ENCODE peak calls at places on chromosomes 11 and 22, in nine cellular contexts. One of them, this sample, is unnamed.

GRCh38 chr11:66450610-66451009 is 12.0 kb upstream of the MRPL11 start:
- DNase-seq in BJ: no peak
- DNase-seq in lung: no peak
- DNase-seq in uterus: no peak
- DNase-seq in IMR-90: no peak
- DNase-seq in right atrium auricular region: no peak
- DNase-seq in RWPE1: no peak
- DNase-seq in GM10248: no peak
- DNase-seq in fibroblast of villous mesenchyme: no peak
- DNase-seq in this sample: no peak

GRCh38 chr22:46942816-46943783 is 180.7 kb downstream of the TBC1D22A start:
- DNase-seq in uterus: peak; percentile 35
- DNase-seq in GM10248: no peak
- DNase-seq in right atrium auricular region: peak; percentile 70
- DNase-seq in lung: peak; percentile 44
- DNase-seq in BJ: no peak
- DNase-seq in fibroblast of villous mesenchyme: no peak
- DNase-seq in RWPE1: no peak
- DNase-seq in IMR-90: no peak
- DNase-seq in this sample: no peak

GRCh38 chr11:12048936-12049790 is 40.7 kb upstream of the DKK3 start:
- DNase-seq in lung: no peak
- DNase-seq in GM10248: no peak
- DNase-seq in RWPE1: no peak
- DNase-seq in uterus: no peak
- DNase-seq in IMR-90: peak; percentile 42
- DNase-seq in BJ: no peak
- DNase-seq in right atrium auricular region: no peak
- DNase-seq in fibroblast of villous mesenchyme: peak; percentile 74
- DNase-seq in this sample: no peak

GRCh38 chr11:126383301-126384052 is 28.0 kb downstream of the ST3GAL4 start:
- DNase-seq in right atrium auricular region: no peak
- DNase-seq in RWPE1: no peak
- DNase-seq in BJ: no peak
- DNase-seq in uterus: peak; percentile 7
- DNase-seq in fibroblast of villous mesenchyme: no peak
- DNase-seq in GM10248: no peak
- DNase-seq in IMR-90: no peak
- DNase-seq in lung: no peak
- DNase-seq in this sample: no peak

GRCh38 chr11:34997872-34998548 is 81.6 kb downstream of the PDHX start:
- DNase-seq in fibroblast of villous mesenchyme: peak; percentile 50
- DNase-seq in BJ: no peak
- DNase-seq in lung: no peak
- DNase-seq in uterus: no peak
- DNase-seq in GM10248: peak; percentile 13
- DNase-seq in RWPE1: peak; percentile 44
- DNase-seq in right atrium auricular region: no peak
- DNase-seq in IMR-90: peak; percentile 58
- DNase-seq in this sample: no peak

GRCh38 chr11:61966673-61967176 is 709 bp downstream of the FTH1 start:
- DNase-seq in IMR-90: no peak
- DNase-seq in lung: no peak
- DNase-seq in GM10248: no peak
- DNase-seq in fibroblast of villous mesenchyme: peak; percentile 36
- DNase-seq in right atrium auricular region: no peak
- DNase-seq in uterus: no peak
- DNase-seq in BJ: no peak
- DNase-seq in RWPE1: no peak
- DNase-seq in this sample: no peak

GRCh38 chr11:46162700-46163099 is 41.4 kb upstream of the PHF21A start:
- DNase-seq in uterus: no peak
- DNase-seq in fibroblast of villous mesenchyme: no peak
- DNase-seq in lung: no peak
- DNase-seq in right atrium auricular region: no peak
- DNase-seq in RWPE1: no peak
- DNase-seq in IMR-90: no peak
- DNase-seq in GM10248: no peak
- DNase-seq in BJ: no peak
- DNase-seq in this sample: no peak

GRCh38 chr22:46262449-46263207 is 515 bp downstream of the PKDREJ start:
- DNase-seq in GM10248: no peak
- DNase-seq in fibroblast of villous mesenchyme: peak; percentile 52
- DNase-seq in uterus: peak; percentile 48
- DNase-seq in BJ: no peak
- DNase-seq in right atrium auricular region: peak; percentile 78
- DNase-seq in RWPE1: no peak
- DNase-seq in IMR-90: peak; percentile 35
- DNase-seq in lung: peak; percentile 74
- DNase-seq in this sample: no peak

GRCh38 chr22:42279425-42280020 is 9.1 kb upstream of the TCF20 start:
- DNase-seq in IMR-90: no peak
- DNase-seq in right atrium auricular region: no peak
- DNase-seq in GM10248: no peak
- DNase-seq in RWPE1: no peak
- DNase-seq in lung: no peak
- DNase-seq in uterus: no peak
- DNase-seq in BJ: no peak
- DNase-seq in fibroblast of villous mesenchyme: no peak
- DNase-seq in this sample: no peak

GRCh38 chr22:44538071-44538470 is 40.0 kb upstream of the RTL6 start:
- DNase-seq in BJ: no peak
- DNase-seq in right atrium auricular region: no peak
- DNase-seq in GM10248: no peak
- DNase-seq in IMR-90: peak; percentile 43
- DNase-seq in lung: no peak
- DNase-seq in fibroblast of villous mesenchyme: peak; percentile 47
- DNase-seq in uterus: no peak
- DNase-seq in RWPE1: peak; percentile 8
- DNase-seq in this sample: no peak

GRCh38 chr11:1832181-1832988 is 2.4 kb upstream of the SYT8 start:
- DNase-seq in right atrium auricular region: no peak
- DNase-seq in RWPE1: no peak
- DNase-seq in GM10248: peak; percentile 87
- DNase-seq in BJ: no peak
- DNase-seq in uterus: peak; percentile 55
- DNase-seq in lung: no peak
- DNase-seq in fibroblast of villous mesenchyme: peak; percentile 4
- DNase-seq in IMR-90: no peak
- DNase-seq in this sample: peak; percentile 82

GRCh38 chr11:118657238-118657637 is 22.2 kb downstream of the TREH start:
- DNase-seq in BJ: no peak
- DNase-seq in IMR-90: no peak
- DNase-seq in lung: no peak
- DNase-seq in uterus: no peak
- DNase-seq in right atrium auricular region: no peak
- DNase-seq in RWPE1: no peak
- DNase-seq in fibroblast of villous mesenchyme: no peak
- DNase-seq in GM10248: no peak
- DNase-seq in this sample: no peak

GRCh38 chr11:118659314-118659939 is 20.0 kb downstream of the TREH start:
- DNase-seq in fibroblast of villous mesenchyme: peak; percentile 84
- DNase-seq in GM10248: peak; percentile 94
- DNase-seq in IMR-90: peak; percentile 71
- DNase-seq in lung: peak; percentile 90
- DNase-seq in RWPE1: peak; percentile 87
- DNase-seq in right atrium auricular region: peak; percentile 94
- DNase-seq in BJ: no peak
- DNase-seq in uterus: peak; percentile 95
- DNase-seq in this sample: peak; percentile 93

GRCh38 chr11:118657709-118658108 is 21.7 kb downstream of the TREH start:
- DNase-seq in right atrium auricular region: no peak
- DNase-seq in uterus: no peak
- DNase-seq in BJ: no peak
- DNase-seq in fibroblast of villous mesenchyme: no peak
- DNase-seq in lung: no peak
- DNase-seq in IMR-90: no peak
- DNase-seq in GM10248: no peak
- DNase-seq in RWPE1: no peak
- DNase-seq in this sample: no peak

GRCh38 chr11:118659956-118660645 is 19.3 kb downstream of the TREH start:
- DNase-seq in fibroblast of villous mesenchyme: no peak
- DNase-seq in right atrium auricular region: no peak
- DNase-seq in RWPE1: no peak
- DNase-seq in BJ: no peak
- DNase-seq in uterus: no peak
- DNase-seq in lung: no peak
- DNase-seq in IMR-90: no peak
- DNase-seq in GM10248: no peak
- DNase-seq in this sample: no peak

GRCh38 chr11:118658372-118659313 is 20.8 kb downstream of the TREH start:
- DNase-seq in GM10248: no peak
- DNase-seq in right atrium auricular region: no peak
- DNase-seq in RWPE1: peak; percentile 38
- DNase-seq in lung: no peak
- DNase-seq in fibroblast of villous mesenchyme: no peak
- DNase-seq in BJ: no peak
- DNase-seq in uterus: peak; percentile 41
- DNase-seq in IMR-90: no peak
- DNase-seq in this sample: peak; percentile 19
- TF ChIP-seq CTCF in GM10248: no peak
- TF ChIP-seq CTCF in right atrium auricular region: no peak
- TF ChIP-seq CTCF in RWPE1: no peak
- TF ChIP-seq CTCF in lung: no peak
- TF ChIP-seq CTCF in fibroblast of villous mesenchyme: peak; percentile 14
- TF ChIP-seq CTCF in BJ: peak; percentile 32
- TF ChIP-seq CTCF in uterus: no peak
- TF ChIP-seq CTCF in IMR-90: peak; percentile 11
- TF ChIP-seq CTCF in this sample: no peak

GRCh38 chr11:432501-433100 is 9.2 kb downstream of the ANO9 start:
- DNase-seq in lung: no peak
- DNase-seq in BJ: no peak
- DNase-seq in GM10248: no peak
- DNase-seq in fibroblast of villous mesenchyme: no peak
- DNase-seq in RWPE1: no peak
- DNase-seq in uterus: no peak
- DNase-seq in IMR-90: no peak
- DNase-seq in right atrium auricular region: no peak
- DNase-seq in this sample: no peak
- TF ChIP-seq CTCF in lung: no peak
- TF ChIP-seq CTCF in BJ: no peak
- TF ChIP-seq CTCF in GM10248: no peak
- TF ChIP-seq CTCF in fibroblast of villous mesenchyme: no peak
- TF ChIP-seq CTCF in RWPE1: no peak
- TF ChIP-seq CTCF in uterus: no peak
- TF ChIP-seq CTCF in IMR-90: no peak
- TF ChIP-seq CTCF in right atrium auricular region: no peak
- TF ChIP-seq CTCF in this sample: no peak

GRCh38 chr11:124896821-124897391 is 759 bp downstream of the ROBO4 start:
- DNase-seq in fibroblast of villous mesenchyme: no peak
- DNase-seq in BJ: no peak
- DNase-seq in RWPE1: no peak
- DNase-seq in GM10248: peak; percentile 8
- DNase-seq in IMR-90: no peak
- DNase-seq in right atrium auricular region: no peak
- DNase-seq in uterus: peak; percentile 26
- DNase-seq in lung: no peak
- DNase-seq in this sample: no peak

GRCh38 chr11:124900464-124900863 is 2.8 kb upstream of the ROBO4 start:
- DNase-seq in uterus: no peak
- DNase-seq in lung: no peak
- DNase-seq in fibroblast of villous mesenchyme: peak; percentile 75
- DNase-seq in BJ: peak; percentile 73
- DNase-seq in right atrium auricular region: no peak
- DNase-seq in RWPE1: peak; percentile 89
- DNase-seq in GM10248: peak; percentile 1
- DNase-seq in IMR-90: peak; percentile 93
- DNase-seq in this sample: no peak

GRCh38 chr11:124898711-124899110 is 1.0 kb upstream of the ROBO4 start:
- DNase-seq in right atrium auricular region: no peak
- DNase-seq in lung: no peak
- DNase-seq in BJ: no peak
- DNase-seq in RWPE1: peak; percentile 50
- DNase-seq in GM10248: no peak
- DNase-seq in fibroblast of villous mesenchyme: peak; percentile 25
- DNase-seq in IMR-90: no peak
- DNase-seq in uterus: no peak
- DNase-seq in this sample: no peak

GRCh38 chr11:124897681-124898680 is at the start of gene ROBO4:
- DNase-seq in lung: no peak
- DNase-seq in uterus: peak; percentile 26
- DNase-seq in BJ: peak; percentile 79
- DNase-seq in right atrium auricular region: no peak
- DNase-seq in RWPE1: peak; percentile 72
- DNase-seq in GM10248: peak; percentile 9
- DNase-seq in IMR-90: peak; percentile 94
- DNase-seq in fibroblast of villous mesenchyme: peak; percentile 67
- DNase-seq in this sample: no peak

DNA sequence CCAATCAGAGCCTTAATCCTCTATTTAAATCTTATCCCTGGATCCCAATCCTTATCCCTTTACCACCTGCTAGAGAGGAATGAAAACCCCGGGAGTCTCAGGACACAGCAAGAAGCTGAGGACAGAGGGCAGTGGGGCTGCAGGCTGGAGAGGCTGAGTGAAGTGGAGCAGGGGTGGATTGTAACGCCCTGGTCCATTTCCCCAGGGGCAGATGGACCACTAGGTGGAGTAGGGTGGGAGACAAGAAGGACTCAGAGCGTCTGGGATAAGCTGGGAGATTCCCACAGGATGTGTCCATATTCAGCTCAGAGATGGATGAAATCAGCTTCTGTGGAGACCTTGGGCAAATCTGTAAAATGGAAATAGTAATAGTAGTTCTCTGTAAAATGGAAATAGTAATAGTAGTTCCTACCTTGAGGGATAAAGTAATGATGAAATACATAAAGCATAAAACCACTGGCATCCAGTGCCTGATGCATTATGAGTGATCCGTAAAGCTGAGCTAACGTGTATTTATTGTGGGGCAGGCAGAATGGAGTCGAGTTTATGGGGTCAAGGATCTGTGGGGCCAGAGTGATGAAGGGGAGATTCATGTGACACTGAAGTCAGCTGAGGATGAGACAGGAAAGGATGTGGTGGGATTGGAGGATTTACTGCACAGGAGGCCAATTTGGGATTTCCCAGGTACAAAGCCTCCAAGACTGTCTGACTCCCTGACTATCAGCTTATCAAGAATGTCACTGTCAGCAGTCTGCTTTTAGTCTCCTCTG is 1.9 kb upstream of the ROBO4 start:
- DNase-seq in IMR-90: no peak
- DNase-seq in fibroblast of villous mesenchyme: no peak
- DNase-seq in right atrium auricular region: no peak
- DNase-seq in BJ: no peak
- DNase-seq in uterus: no peak
- DNase-seq in GM10248: peak; percentile 5
- DNase-seq in RWPE1: no peak
- DNase-seq in lung: no peak
- DNase-seq in this sample: no peak
- TF ChIP-seq CTCF in IMR-90: peak; percentile 21
- TF ChIP-seq CTCF in fibroblast of villous mesenchyme: peak; percentile 14
- TF ChIP-seq CTCF in right atrium auricular region: no peak
- TF ChIP-seq CTCF in BJ: peak; percentile 11
- TF ChIP-seq CTCF in uterus: no peak
- TF ChIP-seq CTCF in GM10248: no peak
- TF ChIP-seq CTCF in RWPE1: no peak
- TF ChIP-seq CTCF in lung: no peak
- TF ChIP-seq CTCF in this sample: no peak

DNA sequence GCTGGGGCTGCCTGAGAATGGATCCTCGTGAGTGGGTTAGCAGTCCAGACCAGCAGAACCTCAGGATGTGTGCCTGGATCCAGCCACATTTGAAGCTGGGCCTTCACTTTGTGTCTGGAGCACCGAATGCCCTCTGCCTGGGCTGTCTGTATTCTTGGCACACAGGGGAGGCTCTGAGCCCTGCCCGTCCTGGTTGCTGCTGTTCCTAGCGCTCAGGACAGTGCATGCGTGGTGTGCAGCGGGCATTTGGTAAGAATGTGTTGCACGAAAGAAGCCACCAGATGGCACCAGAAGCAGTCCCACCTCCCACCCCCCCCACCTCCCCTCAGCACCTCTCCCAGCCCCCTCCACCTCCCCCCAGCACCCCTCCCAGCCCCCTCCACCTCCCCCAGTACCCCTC is 4.1 kb upstream of the MAPK11 start:
- DNase-seq in right atrium auricular region: peak; percentile 68
- DNase-seq in RWPE1: peak; percentile 45
- DNase-seq in fibroblast of villous mesenchyme: peak; percentile 62
- DNase-seq in uterus: no peak
- DNase-seq in lung: no peak
- DNase-seq in GM10248: peak; percentile 64
- DNase-seq in BJ: no peak
- DNase-seq in IMR-90: peak; percentile 54
- DNase-seq in this sample: peak; percentile 60
- TF ChIP-seq CTCF in right atrium auricular region: peak; percentile 50
- TF ChIP-seq CTCF in RWPE1: peak; percentile 22
- TF ChIP-seq CTCF in fibroblast of villous mesenchyme: peak; percentile 32
- TF ChIP-seq CTCF in uterus: peak; percentile 15
- TF ChIP-seq CTCF in lung: no peak
- TF ChIP-seq CTCF in GM10248: peak; percentile 37
- TF ChIP-seq CTCF in BJ: peak; percentile 39
- TF ChIP-seq CTCF in IMR-90: peak; percentile 36
- TF ChIP-seq CTCF in this sample: peak; percentile 44